ENCODE peak calls at places on chromosome 19, in nine cellular contexts. R is mucosa of descending colon, E is PC-3, L is OCI-LY7, S is mammary epithelial cell, G is esophagus muscularis mucosa, Z is H9, D is heart right ventricle, M is kidney. O is an unnamed sample. For H3K4me1, the result is how much of the 10 kb centered on the place peaks cover.

GRCh38 chr19:46731007-46731501 is 14.1 kb upstream of the PRKD2 start:
- DNase-seq in R (no peak), E (peak), L (no peak), S (peak), G (no peak), Z (no peak), D (no peak), M (no peak), O (no peak)

GRCh38 chr19:46924874-46925547 is 64.2 kb downstream of the ARHGAP35 start:
- DNase-seq in R (peak), E (peak), L (peak), S (peak), G (no peak), Z (no peak), D (peak), M (no peak), O (no peak)

GRCh38 chr19:44782729-44783128 is 5.0 kb downstream of the CBLC start:
- DNase-seq in R (no peak), E (no peak), L (no peak), S (no peak), G (no peak), Z (no peak), D (no peak), M (no peak), O (no peak)

GRCh38 chr19:2253106-2254051 is 2.8 kb downstream of the JSRP1 start:
- DNase-seq in R (no peak), E (no peak), L (peak), S (no peak), G (no peak), Z (peak), D (no peak), M (peak), O (no peak)

GRCh38 chr19:290539-291521 is at the start of gene PLPP2:
- DNase-seq in R (peak), E (no peak), L (no peak), S (peak), G (no peak), Z (peak), D (no peak), M (no peak), O (peak)

GRCh38 chr19:29843180-29844051 is 31.6 kb downstream of the CCNE1 start:
- DNase-seq in R (peak), E (no peak), L (no peak), S (no peak), G (peak), Z (peak), D (peak), M (peak), O (peak)

GRCh38 chr19:33071887-33072286 is 7.2 kb upstream of the RHPN2 start:
- DNase-seq in R (no peak), E (peak), L (no peak), S (peak), G (no peak), Z (no peak), D (no peak), M (no peak), O (no peak)

GRCh38 chr19:12777217-12778019 is 2.1 kb upstream of the HOOK2 start:
- DNase-seq in R (peak), E (peak), L (peak), S (peak), G (no peak), Z (peak), D (peak), M (peak), O (peak)

GRCh38 chr19:37988758-37989635 is 82.0 kb downstream of the SIPA1L3 start:
- DNase-seq in R (no peak), E (no peak), L (no peak), S (no peak), G (no peak), Z (peak), D (no peak), M (no peak), O (no peak)

GRCh38 chr19:40974633-40975037 is 16.4 kb upstream of the CYP2B6 start:
- DNase-seq in R (peak), E (peak), L (peak), S (peak), G (peak), Z (peak), D (peak), M (peak), O (peak)

GRCh38 chr19:49113762-49114629 is at the start of gene LIN7B:
- DNase-seq in R (peak), E (peak), L (peak), S (peak), G (no peak), Z (peak), D (peak), M (peak), O (peak)

GRCh38 chr19:343451-343931 is 1.1 kb downstream of the MIER2 start:
- DNase-seq in R (peak), E (no peak), L (peak), S (peak), G (no peak), Z (no peak), D (no peak), M (no peak), O (no peak)

GRCh38 chr19:40807147-40808020 is 8.4 kb downstream of the EGLN2 start:
- DNase-seq in R (peak), E (peak), L (peak), S (no peak), G (no peak), Z (peak), D (no peak), M (no peak), O (no peak)

GRCh38 chr19:47694466-47695273 is 18.6 kb upstream of the EHD2 start:
- DNase-seq in R (no peak), E (no peak), L (no peak), S (no peak), G (no peak), Z (no peak), D (no peak), M (no peak), O (no peak)

GRCh38 chr19:13807421-13808021 is 12.3 kb downstream of the ZSWIM4 start:
- DNase-seq in R (no peak), E (no peak), L (no peak), S (no peak), G (no peak), Z (no peak), D (no peak), M (no peak), O (no peak)

GRCh38 chr19:1266818-1267440 is 2.2 kb upstream of the CIRBP start:
- DNase-seq in R (peak), E (peak), L (peak), S (no peak), G (no peak), Z (peak), D (peak), M (peak), O (peak)

GRCh38 chr19:53463263-53463662 is 4.3 kb upstream of the ZNF813 start:
- DNase-seq in R (peak), E (no peak), L (peak), S (no peak), G (no peak), Z (peak), D (peak), M (peak), O (peak)

GRCh38 chr19:53467503-53468262 is at the start of gene ZNF813:
- DNase-seq in R (peak), E (peak), L (peak), S (peak), G (peak), Z (peak), D (peak), M (peak), O (peak)

GRCh38 chr19:53461866-53462265 is 5.7 kb upstream of the ZNF813 start:
- DNase-seq in R (no peak), E (peak), L (no peak), S (peak), G (no peak), Z (no peak), D (no peak), M (no peak), O (no peak)

GRCh38 chr19:53467138-53467502 is 413 bp upstream of the ZNF813 start:
- DNase-seq in R (no peak), E (no peak), L (no peak), S (no peak), G (no peak), Z (no peak), D (no peak), M (no peak), O (peak)

GRCh38 chr19:53466726-53467125 is 807 bp upstream of the ZNF813 start:
- DNase-seq in R (no peak), E (no peak), L (no peak), S (no peak), G (no peak), Z (peak), D (no peak), M (no peak), O (no peak)
- TF ChIP-seq CTCF in R (no peak), E (no peak), L (no peak), S (no peak), G (no peak), Z (peak), D (no peak), M (no peak), O (no peak)

GRCh38 chr19:16890461-16891184 is 1.8 kb downstream of the F2RL3 start:
- DNase-seq in R (no peak), E (no peak), L (no peak), S (no peak), G (no peak), Z (no peak), D (no peak), M (no peak), O (no peak)

GRCh38 chr19:16887353-16888265 is 1.2 kb upstream of the F2RL3 start:
- DNase-seq in R (no peak), E (no peak), L (no peak), S (no peak), G (no peak), Z (no peak), D (no peak), M (no peak), O (no peak)

GRCh38 chr19:16889883-16890460 is 1.2 kb downstream of the F2RL3 start:
- DNase-seq in R (no peak), E (no peak), L (no peak), S (no peak), G (no peak), Z (no peak), D (no peak), M (no peak), O (no peak)

GRCh38 chr19:16888629-16889371 is at the start of gene F2RL3:
- DNase-seq in R (peak), E (no peak), L (no peak), S (no peak), G (no peak), Z (no peak), D (peak), M (peak), O (peak)

GRCh38 chr19:16889429-16889882 is 657 bp downstream of the F2RL3 start:
- DNase-seq in R (no peak), E (peak), L (no peak), S (no peak), G (no peak), Z (no peak), D (peak), M (no peak), O (peak)
- H3K4me1 ChIP-seq in R (under half), E (under half), L (under half), S (under half), G (under half), Z (under half), D (under half), M (under half), O (under half)

GRCh38 chr19:57655443-57655842 is 13.3 kb upstream of the ZSCAN4 start:
- DNase-seq in R (no peak), E (no peak), L (no peak), S (no peak), G (peak), Z (no peak), D (no peak), M (no peak), O (no peak)

GRCh38 chr19:57656346-57656745 is 12.4 kb upstream of the ZSCAN4 start:
- DNase-seq in R (no peak), E (peak), L (no peak), S (peak), G (peak), Z (no peak), D (no peak), M (no peak), O (no peak)

GRCh38 chr19:57653689-57654088 is 15.0 kb upstream of the ZSCAN4 start:
- DNase-seq in R (no peak), E (no peak), L (no peak), S (no peak), G (peak), Z (no peak), D (no peak), M (no peak), O (no peak)

GRCh38 chr19:57648336-57649003 is 15.5 kb downstream of the ZNF211 start:
- DNase-seq in R (no peak), E (no peak), L (no peak), S (no peak), G (peak), Z (no peak), D (no peak), M (no peak), O (peak)

DNA sequence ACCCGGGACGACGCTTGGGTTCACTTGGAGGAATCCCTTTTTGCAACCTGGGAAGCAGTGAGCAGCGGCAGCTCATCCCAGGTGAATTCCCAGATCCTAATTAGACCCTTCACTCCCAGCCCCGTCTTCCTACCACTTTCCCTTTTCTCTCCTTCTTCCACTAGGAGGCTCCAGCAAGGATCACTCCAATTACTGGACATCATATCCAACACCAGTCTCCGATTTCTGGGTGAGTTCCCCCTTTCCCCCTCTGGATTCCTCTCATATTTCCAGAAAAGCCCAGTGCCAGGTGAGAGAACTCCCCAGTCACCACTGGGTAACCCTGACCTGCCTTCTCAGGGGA is 17.1 kb upstream of the ZSCAN4 start:
- DNase-seq in R (no peak), E (no peak), L (no peak), S (no peak), G (peak), Z (no peak), D (no peak), M (no peak), O (no peak)
- TF ChIP-seq CTCF in R (no peak), E (peak), L (no peak), S (peak), G (no peak), Z (peak), D (no peak), M (no peak), O (no peak)

GRCh38 chr19:8697671-8698432 is 743 bp downstream of the ACTL9 start:
- DNase-seq in R (no peak), E (no peak), L (no peak), S (no peak), G (no peak), Z (peak), D (no peak), M (peak), O (no peak)

GRCh38 chr19:8698433-8699063 is at the start of gene ACTL9:
- DNase-seq in R (no peak), E (no peak), L (no peak), S (no peak), G (no peak), Z (no peak), D (no peak), M (peak), O (peak)

GRCh38 chr19:8696993-8697392 is 1.6 kb downstream of the ACTL9 start:
- DNase-seq in R (no peak), E (no peak), L (no peak), S (no peak), G (no peak), Z (no peak), D (no peak), M (no peak), O (no peak)

GRCh38 chr19:8699908-8700307 is 1.3 kb upstream of the ACTL9 start:
- DNase-seq in R (no peak), E (no peak), L (no peak), S (no peak), G (no peak), Z (no peak), D (no peak), M (no peak), O (no peak)

DNA sequence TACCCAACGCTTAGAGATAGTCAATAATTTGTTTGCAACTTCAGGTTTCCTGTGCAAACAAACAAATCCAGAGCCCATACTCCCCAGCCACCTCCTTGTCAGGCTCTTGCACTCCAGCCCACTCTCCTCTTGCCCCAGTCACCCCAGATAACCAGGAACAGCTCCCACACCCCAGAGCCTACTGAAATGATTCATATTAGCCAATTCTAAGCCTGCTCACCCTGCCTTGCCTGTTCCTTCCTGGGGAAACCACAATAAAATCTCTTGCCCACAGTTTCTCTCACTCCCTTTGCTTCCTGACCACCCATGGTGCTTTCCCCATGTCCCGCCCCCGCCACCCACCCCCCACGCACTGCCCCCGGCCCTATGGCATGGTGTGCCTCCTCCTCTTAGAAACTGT is 3.8 kb upstream of the ACTL9 start:
- DNase-seq in R (no peak), E (no peak), L (no peak), S (no peak), G (no peak), Z (no peak), D (no peak), M (no peak), O (no peak)
- H3K4me1 ChIP-seq in R (under half), E (under half), L (under half), S (under half), G (under half), Z (under half), D (under half), M (under half), O (under half)

DNA sequence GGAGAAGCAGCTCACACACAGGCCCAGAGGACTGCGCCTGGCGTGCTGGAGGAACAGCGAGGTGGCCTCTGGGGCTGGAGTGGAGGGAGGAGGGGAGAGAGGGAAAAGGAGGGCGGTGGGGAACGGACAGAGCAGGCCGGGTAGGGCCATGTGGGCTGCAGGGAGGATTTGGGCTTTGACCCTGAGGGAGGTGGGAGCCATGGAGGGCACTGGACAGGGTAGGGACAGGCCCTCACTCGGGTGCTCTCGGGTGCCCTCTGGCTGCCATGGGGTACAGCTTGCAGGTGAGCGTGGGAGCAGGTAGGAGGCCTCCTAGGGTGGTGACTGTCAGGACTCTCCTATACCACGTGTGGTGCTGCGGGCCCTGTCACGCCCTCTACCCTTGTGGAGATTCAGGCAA is 22.8 kb downstream of the PLIN4 start:
- DNase-seq in R (peak), E (no peak), L (peak), S (peak), G (no peak), Z (peak), D (no peak), M (no peak), O (no peak)
- TF ChIP-seq CTCF in R (no peak), E (peak), L (peak), S (peak), G (no peak), Z (peak), D (no peak), M (no peak), O (no peak)

DNA sequence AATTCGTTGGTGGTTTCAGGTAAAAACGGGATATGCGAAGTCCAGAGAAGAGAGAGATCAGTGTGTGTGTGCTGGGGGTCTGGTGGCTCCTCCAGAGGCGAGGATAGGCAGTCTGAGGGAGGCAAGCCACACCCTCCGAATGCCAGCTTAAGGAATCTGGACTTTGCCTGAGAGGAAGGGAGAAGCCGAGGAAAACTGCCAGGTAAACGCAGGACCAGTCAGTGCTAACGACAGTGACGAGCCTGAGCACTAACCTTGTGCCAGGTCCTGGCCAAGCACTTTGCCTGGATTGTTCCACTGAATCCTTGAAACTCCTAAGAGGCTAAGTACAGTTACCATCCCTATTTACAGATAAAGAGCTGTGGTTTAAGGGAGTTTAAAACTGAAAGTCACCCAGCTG is 15.3 kb downstream of the SMG9 start:
- DNase-seq in R (peak), E (no peak), L (no peak), S (no peak), G (no peak), Z (no peak), D (no peak), M (no peak), O (no peak)
- H3K4me1 ChIP-seq in R (under half), E (under half), L (under half), S (under half), G (under half), Z (under half), D (under half), M (under half), O (under half)

DNA sequence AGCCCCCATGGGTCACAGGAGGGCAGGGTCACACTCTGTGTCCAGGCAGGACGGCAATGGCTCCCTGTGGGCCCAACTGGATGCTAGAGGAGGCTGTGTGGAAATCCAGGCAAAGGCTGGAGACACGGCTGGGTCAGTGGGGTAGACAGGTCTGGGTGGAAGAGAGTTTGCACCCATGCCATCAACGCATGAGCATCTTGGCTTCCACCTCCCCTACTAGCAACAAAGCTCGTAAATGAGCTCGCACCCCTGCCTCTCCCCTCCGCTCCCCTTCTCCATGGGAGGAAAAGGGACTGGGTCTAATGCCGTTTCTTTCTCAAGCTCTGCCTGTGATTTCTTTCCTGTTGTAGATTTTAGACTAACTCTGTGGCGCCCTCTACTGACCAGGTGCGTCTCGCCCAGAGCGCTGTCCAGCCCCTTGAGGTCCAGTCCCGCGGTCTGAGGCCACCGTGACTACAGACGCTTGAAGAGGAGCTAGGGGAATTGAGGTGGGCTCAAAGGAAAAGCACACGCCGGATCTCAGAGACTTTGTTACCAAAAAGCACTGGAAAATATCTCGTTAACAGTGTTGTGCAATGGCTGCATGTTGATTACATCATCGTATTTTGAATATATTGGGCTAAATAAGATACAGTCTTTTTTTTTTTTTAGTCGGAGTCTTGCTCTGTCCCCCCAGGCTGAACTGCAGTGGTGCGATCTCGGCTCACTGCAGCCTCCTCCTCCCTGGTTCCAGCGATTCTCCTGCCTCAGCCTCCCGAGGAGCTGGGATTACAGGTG is 50.7 kb upstream of the USP29 start:
- DNase-seq in R (peak), E (peak), L (no peak), S (no peak), G (no peak), Z (no peak), D (no peak), M (no peak), O (peak)
- TF ChIP-seq CTCF in R (no peak), E (peak), L (peak), S (no peak), G (no peak), Z (peak), D (peak), M (peak), O (peak)

GRCh38 chr19:11169896-11170678 is 14.5 kb upstream of the SPC24 start:
- DNase-seq in R (no peak), E (no peak), L (no peak), S (no peak), G (no peak), Z (no peak), D (no peak), M (no peak), O (no peak)
- H3K4me1 ChIP-seq in R (under half), E (under half), L (under half), S (under half), G (half or more), Z (under half), D (under half), M (under half), O (under half)